ENCODE peak calls at places on chromosomes 5 and 9, in five cellular contexts. E, U, P, B and X are unnamed samples.

GRCh38 chr9:115135786-115136185 is 17.8 kb upstream of the TNC start:
- DNase-seq in E (no peak), U (no peak), B (peak), P (no peak), X (no peak)

GRCh38 chr9:135615666-135616620 is 23.4 kb downstream of the GLT6D1 start:
- DNase-seq in U (no peak), B (no peak), P (peak), E (no peak), X (no peak)

GRCh38 chr5:179616002-179616594 is 7.4 kb downstream of the HNRNPH1 start:
- DNase-seq in U (no peak), E (peak), B (no peak), P (no peak), X (no peak)

GRCh38 chr9:69200071-69200470 is 26.0 kb downstream of the TJP2 start:
- DNase-seq in E (no peak), B (peak), P (no peak), U (peak), X (no peak)

GRCh38 chr9:137449931-137450537 is 8.9 kb upstream of the ENTPD8 start:
- DNase-seq in P (peak), E (no peak), U (no peak), B (no peak), X (peak)

GRCh38 chr5:1670342-1670741 is 129.3 kb downstream of the MRPL36 start:
- DNase-seq in P (no peak), E (no peak), B (peak), U (no peak), X (no peak)

GRCh38 chr9:37100317-37100716 is 20.1 kb upstream of the ZCCHC7 start:
- DNase-seq in E (no peak), U (no peak), P (no peak), B (no peak), X (no peak)

GRCh38 chr5:139664727-139665351 is 16.7 kb downstream of the CXXC5 start:
- DNase-seq in B (no peak), P (peak), U (no peak), E (no peak), X (no peak)

GRCh38 chr5:108917596-108917995 is 169.9 kb downstream of the FER start:
- DNase-seq in U (no peak), E (no peak), B (peak), P (no peak), X (no peak)

GRCh38 chr9:87834357-87834756 is 48.3 kb upstream of the SPATA31E1 start:
- DNase-seq in P (no peak), B (no peak), E (no peak), U (no peak), X (no peak)
- TF ChIP-seq CTCF in P (no peak), B (no peak), E (no peak), U (no peak), X (no peak)

DNA sequence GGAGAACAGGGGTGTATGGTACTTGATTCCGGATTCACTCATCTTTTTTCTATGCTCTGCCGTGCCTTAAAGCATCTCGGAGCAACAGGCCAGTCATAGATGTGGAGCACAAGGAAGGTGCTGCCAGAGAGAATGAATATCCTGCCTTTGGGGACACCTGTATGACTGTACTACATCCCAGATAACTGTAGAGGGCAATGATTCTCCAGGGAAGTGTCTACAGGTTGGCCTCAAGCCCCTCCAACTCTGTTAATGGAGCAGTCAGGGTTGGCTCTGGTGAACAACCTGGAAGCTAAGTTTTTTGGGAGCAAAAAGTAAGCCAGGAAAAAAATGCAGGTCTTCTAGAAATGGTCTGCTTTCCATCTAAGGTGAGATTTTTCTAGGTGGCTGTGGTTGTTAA is 71.0 kb downstream of the NREP start:
- DNase-seq in P (no peak), B (no peak), U (no peak), E (no peak), X (no peak)
- TF ChIP-seq CTCF in P (no peak), B (no peak), U (no peak), E (no peak), X (no peak)

GRCh38 chr5:149310488-149310887 is 34.8 kb upstream of the GRPEL2 start:
- DNase-seq in B (no peak), U (no peak), P (no peak), E (no peak), X (no peak)
- TF ChIP-seq CTCF in B (no peak), U (no peak), P (no peak), E (no peak), X (no peak)

GRCh38 chr5:149345147-149345891 is at the start of gene GRPEL2:
- DNase-seq in B (peak), P (peak), E (peak), U (peak), X (peak)
- TF ChIP-seq CTCF in B (no peak), P (no peak), E (no peak), U (no peak), X (no peak)